ENCODE peak calls at places on chromosomes 4 and X, in six cellular contexts. P, K, L, Q, W and Z are unnamed samples.

GRCh38 chrX:819684-820083 is 189.1 kb downstream of the SHOX start:
- DNase-seq in P (no peak), K (no peak), L (no peak), Q (no peak), W (no peak), Z (no peak)

GRCh38 chrX:21747523-21747922 is 10.4 kb downstream of the SMPX start:
- DNase-seq in P (no peak), K (no peak), L (no peak), Q (no peak), W (no peak), Z (no peak)

GRCh38 chr4:81997313-81997712 is 376.5 kb downstream of the HNRNPD start:
- DNase-seq in P (no peak), K (no peak), L (no peak), Q (no peak), W (no peak), Z (no peak)

GRCh38 chrX:72057331-72057730 is 74.4 kb downstream of the RTL5 start:
- DNase-seq in P (no peak), K (no peak), L (no peak), Q (no peak), W (no peak), Z (no peak)

GRCh38 chr4:160877087-160877790 is 1286.6 kb downstream of the FSTL5 start:
- DNase-seq in P (no peak), K (no peak), L (peak), Q (no peak), W (no peak), Z (no peak)

GRCh38 chrX:101191217-101191750 is 28.3 kb upstream of the DRP2 start:
- DNase-seq in P (peak), K (no peak), L (no peak), Q (no peak), W (no peak), Z (no peak)

GRCh38 chrX:103376979-103377324 is 614 bp downstream of the BEX3 start:
- DNase-seq in P (no peak), K (no peak), L (no peak), Q (no peak), W (no peak), Z (no peak)

GRCh38 chr4:154030152-154030551 is 241.3 kb upstream of the SFRP2 start:
- DNase-seq in P (no peak), K (no peak), L (no peak), Q (no peak), W (no peak), Z (no peak)

GRCh38 chr4:89152972-89153371 is 41.6 kb downstream of the TIGD2 start:
- DNase-seq in P (no peak), K (no peak), L (peak), Q (no peak), W (no peak), Z (no peak)

GRCh38 chrX:2871817-2872216 is 43.1 kb downstream of the GYG2 start:
- DNase-seq in P (no peak), K (no peak), L (no peak), Q (no peak), W (no peak), Z (no peak)

GRCh38 chr4:106690487-106690886 is 321.9 kb upstream of the GIMD1 start:
- DNase-seq in P (peak), K (no peak), L (peak), Q (no peak), W (no peak), Z (no peak)

GRCh38 chr4:6539009-6539764 is 35.8 kb upstream of the MAN2B2 start:
- DNase-seq in P (no peak), K (no peak), L (no peak), Q (no peak), W (no peak), Z (no peak)